ENCODE peak calls at places on chromosomes 16 and 17, in nine cellular contexts. Y is cardiac muscle cell; V is heart left ventricle; G is cardiac fibroblast; D is bronchial epithelial cell; S is mammary epithelial cell; R is adrenal gland; C is left ventricle myocardium inferior; Z is CD4-positive, alpha-beta T cell. N is an unnamed sample.

GRCh38 chr17:76440722-76441362 is 12.1 kb downstream of the UBE2O start:
- DNase-seq in Z (no peak), D (no peak), Y (no peak), R (no peak), C (no peak), V (no peak), G (no peak), S (no peak), N (no peak)

GRCh38 chr17:47159315-47159714 is 29.8 kb downstream of the CDC27 start:
- DNase-seq in S (no peak), D (no peak), Y (no peak), Z (no peak), C (no peak), R (no peak), V (no peak), G (no peak), N (no peak)

GRCh38 chr16:12906765-12907516 is 5.5 kb downstream of the SHISA9 start:
- DNase-seq in R (no peak), Z (no peak), C (no peak), V (no peak), G (no peak), S (no peak), D (no peak), Y (no peak), N (no peak)

GRCh38 chr17:82917656-82918345 is 78.0 kb upstream of the ZNF750 start:
- DNase-seq in Y (peak; percentile 52), G (peak; percentile 51), V (peak; percentile 26), Z (no peak), R (peak; percentile 31), S (no peak), C (no peak), D (peak; percentile 4), N (peak; percentile 59)

GRCh38 chr17:56158344-56158743 is 5.1 kb downstream of the ANKFN1 start:
- DNase-seq in G (no peak), C (no peak), V (no peak), S (no peak), Z (no peak), Y (no peak), D (no peak), R (no peak), N (no peak)

GRCh38 chr17:72116692-72117469 is 3.9 kb upstream of the SOX9 start:
- DNase-seq in V (no peak), C (no peak), Z (no peak), G (peak; percentile 42), Y (peak; percentile 47), D (no peak), S (peak; percentile 68), R (no peak), N (peak; percentile 35)

GRCh38 chr17:64001763-64002529 is 3.8 kb downstream of the PRR29 start:
- DNase-seq in D (peak; percentile 44), R (no peak), Z (no peak), Y (peak; percentile 74), S (no peak), V (peak; percentile 83), C (no peak), G (peak; percentile 83), N (peak; percentile 33)

GRCh38 chr17:2068101-2068518 is 13.2 kb downstream of the HIC1 start:
- DNase-seq in V (no peak), D (no peak), Y (peak; percentile 66), Z (no peak), G (peak; percentile 73), R (no peak), C (no peak), S (no peak), N (no peak)

GRCh38 chr17:22514315-22514714 is 822.0 kb downstream of the KCNJ18 start:
- DNase-seq in C (no peak), S (no peak), R (no peak), D (no peak), G (no peak), V (no peak), Y (no peak), Z (no peak), N (no peak)

GRCh38 chr16:17161034-17161433 is 309.7 kb downstream of the XYLT1 start:
- DNase-seq in Z (no peak), C (no peak), Y (no peak), G (no peak), S (no peak), D (no peak), R (no peak), V (no peak), N (no peak)

GRCh38 chr17:16187642-16188041 is 27.7 kb downstream of the NCOR1 start:
- DNase-seq in G (no peak), V (no peak), R (no peak), S (no peak), Y (no peak), D (no peak), C (no peak), Z (no peak), N (no peak)

GRCh38 chr17:36726199-36726598 is 124.8 kb downstream of the MRM1 start:
- DNase-seq in R (no peak), V (no peak), C (no peak), S (no peak), G (no peak), Z (no peak), Y (no peak), D (no peak), N (no peak)

GRCh38 chr16:50621452-50621792 is 59.7 kb downstream of the SNX20 start:
- DNase-seq in S (no peak), Z (no peak), V (no peak), D (no peak), G (no peak), C (no peak), Y (no peak), R (no peak), N (no peak)

GRCh38 chr16:20359997-20360396 is 7.5 kb upstream of the UMOD start:
- DNase-seq in G (no peak), R (no peak), S (no peak), V (no peak), Y (no peak), Z (no peak), D (no peak), C (no peak), N (no peak)
- TF ChIP-seq CTCF in G (no peak), R (no peak), S (no peak), V (no peak), Y (peak; percentile 15), Z (no peak), D (no peak), C (no peak), N (peak; percentile 26)

GRCh38 chr17:61574542-61575351 is 16.3 kb downstream of the NACA2 start:
- DNase-seq in D (peak; percentile 53), C (no peak), Y (peak; percentile 54), G (peak; percentile 30), S (peak; percentile 57), V (no peak), R (no peak), Z (no peak), N (no peak)
- TF ChIP-seq CTCF in D (peak; percentile 42), C (peak; percentile 36), Y (peak; percentile 22), G (peak; percentile 8), S (peak; percentile 29), V (no peak), R (no peak), Z (no peak), N (no peak)

DNA sequence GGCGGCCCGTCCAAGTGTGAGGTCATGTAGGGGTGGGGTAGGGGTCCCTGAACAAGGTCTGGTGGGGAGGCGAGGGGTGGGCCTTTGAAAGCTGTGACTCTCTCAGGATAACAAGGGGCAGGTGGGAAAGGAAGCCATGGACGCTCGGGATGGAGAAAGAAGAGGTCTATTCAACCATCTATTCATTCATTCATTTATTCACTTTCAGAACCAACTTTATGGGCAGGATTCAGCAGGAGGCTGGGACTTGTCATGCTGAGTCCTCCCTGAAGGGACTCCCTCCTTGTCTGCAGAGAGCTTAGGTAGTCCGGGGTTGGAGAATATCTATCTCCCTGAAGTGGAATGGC is 8.6 kb upstream of the CD300A start:
- DNase-seq in S (no peak), C (no peak), G (no peak), R (no peak), D (no peak), V (no peak), Y (no peak), Z (no peak), N (no peak)
- TF ChIP-seq CTCF in S (no peak), C (peak; percentile 34), G (no peak), R (no peak), D (no peak), V (no peak), Y (no peak), Z (peak; percentile 7), N (no peak)

GRCh38 chr17:6752068-6752909 is 3.6 kb upstream of the XAF1 start:
- DNase-seq in Y (peak; percentile 100), V (peak; percentile 60), D (peak; percentile 93), Z (no peak), C (no peak), S (peak; percentile 96), G (peak; percentile 98), R (peak; percentile 67), N (no peak)

GRCh38 chr17:6753565-6753964 is 2.3 kb upstream of the XAF1 start:
- DNase-seq in Z (no peak), S (no peak), C (no peak), G (no peak), V (no peak), Y (peak; percentile 14), D (no peak), R (no peak), N (no peak)

GRCh38 chr17:6748617-6749016 is 7.2 kb upstream of the XAF1 start:
- DNase-seq in V (no peak), D (no peak), C (no peak), R (no peak), S (no peak), Y (no peak), Z (no peak), G (no peak), N (no peak)

GRCh38 chr17:6753006-6753445 is 2.8 kb upstream of the XAF1 start:
- DNase-seq in Z (no peak), R (peak; percentile 70), C (peak; percentile 66), D (peak; percentile 6), Y (peak; percentile 94), V (peak; percentile 87), G (peak; percentile 85), S (peak; percentile 66), N (peak; percentile 33)

DNA sequence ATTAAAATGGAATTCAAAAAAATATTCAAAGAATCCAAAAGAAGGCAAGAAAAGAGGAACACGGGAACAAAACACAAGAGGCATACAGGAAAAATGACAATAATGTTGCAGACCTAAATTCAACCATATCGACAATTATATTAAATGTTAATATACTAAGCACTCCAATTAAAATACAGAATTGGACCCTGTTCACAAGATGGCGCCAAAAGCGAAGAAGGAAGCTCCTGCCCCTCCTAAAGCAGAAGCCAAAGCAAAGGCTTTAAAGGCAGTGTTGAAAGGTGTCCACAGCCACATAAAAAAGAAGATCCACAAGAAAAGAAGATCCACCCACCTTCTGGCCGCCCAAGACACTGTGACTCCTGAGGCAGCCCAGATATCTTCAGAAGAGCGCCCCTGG is 6.3 kb upstream of the XAF1 start:
- DNase-seq in R (no peak), D (peak; percentile 7), S (no peak), Z (no peak), C (no peak), G (peak; percentile 31), Y (peak; percentile 42), V (no peak), N (no peak)
- TF ChIP-seq CTCF in R (no peak), D (no peak), S (no peak), Z (no peak), C (no peak), G (no peak), Y (peak; percentile 21), V (no peak), N (no peak)

GRCh38 chr17:30821751-30822723 is 2.5 kb downstream of the CRLF3 start:
- DNase-seq in Z (no peak), D (no peak), V (no peak), R (no peak), G (no peak), S (no peak), C (no peak), Y (no peak), N (no peak)
- TF ChIP-seq CTCF in Z (no peak), D (no peak), V (no peak), R (no peak), G (no peak), S (no peak), C (no peak), Y (no peak), N (no peak)

GRCh38 chr16:1876468-1876867 is 4.5 kb upstream of the MEIOB start:
- DNase-seq in Z (no peak), V (no peak), D (no peak), R (no peak), C (no peak), Y (no peak), G (no peak), S (no peak), N (peak; percentile 51)
- TF ChIP-seq CTCF in Z (no peak), V (no peak), D (no peak), R (no peak), C (no peak), Y (no peak), G (no peak), S (no peak), N (no peak)